ENCODE peak calls at places on chromosome 4, in nine cellular contexts. One of them, this sample, is unnamed. For H3K4me1, the result is how much of the 10 kb centered on the place peaks cover.

GRCh38 chr4:168607215-168607614 is 110.4 kb downstream of the PALLD start:
- DNase-seq in prostate gland: no peak
- DNase-seq in neural progenitor cell: no peak
- DNase-seq in CD8-positive, alpha-beta memory T cell: no peak
- DNase-seq in pancreas: no peak
- DNase-seq in left ventricle myocardium inferior: no peak
- DNase-seq in HCT116: no peak
- DNase-seq in effector memory CD4-positive, alpha-beta T cell: no peak
- DNase-seq in OCI-LY7: no peak
- DNase-seq in this sample: no peak

GRCh38 chr4:133136833-133137232 is 12.3 kb upstream of the PCDH10 start:
- DNase-seq in left ventricle myocardium inferior: no peak
- DNase-seq in pancreas: no peak
- DNase-seq in CD8-positive, alpha-beta memory T cell: no peak
- DNase-seq in neural progenitor cell: no peak
- DNase-seq in HCT116: no peak
- DNase-seq in OCI-LY7: no peak
- DNase-seq in prostate gland: no peak
- DNase-seq in effector memory CD4-positive, alpha-beta T cell: no peak
- DNase-seq in this sample: no peak

GRCh38 chr4:121711263-121712000 is 14.7 kb upstream of the ANXA5 start:
- DNase-seq in effector memory CD4-positive, alpha-beta T cell: no peak
- DNase-seq in OCI-LY7: no peak
- DNase-seq in pancreas: peak
- DNase-seq in prostate gland: peak
- DNase-seq in HCT116: peak
- DNase-seq in CD8-positive, alpha-beta memory T cell: no peak
- DNase-seq in left ventricle myocardium inferior: peak
- DNase-seq in neural progenitor cell: peak
- DNase-seq in this sample: no peak

GRCh38 chr4:174281182-174281737 is 2.2 kb downstream of the FBXO8 start:
- DNase-seq in CD8-positive, alpha-beta memory T cell: no peak
- DNase-seq in pancreas: no peak
- DNase-seq in OCI-LY7: no peak
- DNase-seq in HCT116: no peak
- DNase-seq in effector memory CD4-positive, alpha-beta T cell: no peak
- DNase-seq in prostate gland: no peak
- DNase-seq in neural progenitor cell: no peak
- DNase-seq in left ventricle myocardium inferior: no peak
- DNase-seq in this sample: no peak

GRCh38 chr4:3700223-3700622 is 66.0 kb upstream of the ADRA2C start:
- DNase-seq in neural progenitor cell: no peak
- DNase-seq in effector memory CD4-positive, alpha-beta T cell: no peak
- DNase-seq in CD8-positive, alpha-beta memory T cell: no peak
- DNase-seq in HCT116: no peak
- DNase-seq in left ventricle myocardium inferior: no peak
- DNase-seq in prostate gland: no peak
- DNase-seq in OCI-LY7: no peak
- DNase-seq in pancreas: no peak
- DNase-seq in this sample: no peak

GRCh38 chr4:124783847-124784246 is 71.3 kb upstream of the ANKRD50 start:
- DNase-seq in prostate gland: no peak
- DNase-seq in CD8-positive, alpha-beta memory T cell: no peak
- DNase-seq in neural progenitor cell: no peak
- DNase-seq in OCI-LY7: no peak
- DNase-seq in pancreas: no peak
- DNase-seq in effector memory CD4-positive, alpha-beta T cell: no peak
- DNase-seq in left ventricle myocardium inferior: no peak
- DNase-seq in HCT116: no peak
- DNase-seq in this sample: no peak

GRCh38 chr4:80043534-80043933 is 29.5 kb downstream of the ANTXR2 start:
- DNase-seq in left ventricle myocardium inferior: peak
- DNase-seq in CD8-positive, alpha-beta memory T cell: no peak
- DNase-seq in pancreas: no peak
- DNase-seq in OCI-LY7: no peak
- DNase-seq in effector memory CD4-positive, alpha-beta T cell: no peak
- DNase-seq in neural progenitor cell: no peak
- DNase-seq in prostate gland: no peak
- DNase-seq in HCT116: no peak
- DNase-seq in this sample: no peak

GRCh38 chr4:57193164-57193810 is 83.1 kb upstream of the IGFBP7 start:
- DNase-seq in left ventricle myocardium inferior: no peak
- DNase-seq in effector memory CD4-positive, alpha-beta T cell: no peak
- DNase-seq in neural progenitor cell: no peak
- DNase-seq in HCT116: no peak
- DNase-seq in CD8-positive, alpha-beta memory T cell: no peak
- DNase-seq in pancreas: no peak
- DNase-seq in OCI-LY7: no peak
- DNase-seq in prostate gland: no peak
- DNase-seq in this sample: no peak

GRCh38 chr4:176964116-176964691 is 171.5 kb upstream of the VEGFC start:
- DNase-seq in prostate gland: no peak
- DNase-seq in neural progenitor cell: no peak
- DNase-seq in CD8-positive, alpha-beta memory T cell: no peak
- DNase-seq in HCT116: peak
- DNase-seq in effector memory CD4-positive, alpha-beta T cell: no peak
- DNase-seq in OCI-LY7: peak
- DNase-seq in left ventricle myocardium inferior: no peak
- DNase-seq in pancreas: no peak
- DNase-seq in this sample: no peak

GRCh38 chr4:124658795-124659194 is 53.7 kb downstream of the ANKRD50 start:
- DNase-seq in neural progenitor cell: no peak
- DNase-seq in prostate gland: no peak
- DNase-seq in pancreas: no peak
- DNase-seq in OCI-LY7: no peak
- DNase-seq in effector memory CD4-positive, alpha-beta T cell: no peak
- DNase-seq in CD8-positive, alpha-beta memory T cell: no peak
- DNase-seq in HCT116: no peak
- DNase-seq in left ventricle myocardium inferior: no peak
- DNase-seq in this sample: no peak

GRCh38 chr4:6915041-6916005 is 5.7 kb downstream of the TBC1D14 start:
- DNase-seq in effector memory CD4-positive, alpha-beta T cell: no peak
- DNase-seq in CD8-positive, alpha-beta memory T cell: no peak
- DNase-seq in pancreas: no peak
- DNase-seq in left ventricle myocardium inferior: no peak
- DNase-seq in OCI-LY7: no peak
- DNase-seq in HCT116: no peak
- DNase-seq in prostate gland: no peak
- DNase-seq in neural progenitor cell: no peak
- DNase-seq in this sample: no peak
- H3K4me1 ChIP-seq in effector memory CD4-positive, alpha-beta T cell: half or more
- H3K4me1 ChIP-seq in CD8-positive, alpha-beta memory T cell: half or more
- H3K4me1 ChIP-seq in pancreas: under half
- H3K4me1 ChIP-seq in left ventricle myocardium inferior: half or more
- H3K4me1 ChIP-seq in OCI-LY7: under half
- H3K4me1 ChIP-seq in HCT116: under half
- H3K4me1 ChIP-seq in prostate gland: under half
- H3K4me1 ChIP-seq in neural progenitor cell: under half
- H3K4me1 ChIP-seq in this sample: half or more

GRCh38 chr4:1786544-1787362 is 6.3 kb upstream of the FGFR3 start:
- DNase-seq in left ventricle myocardium inferior: no peak
- DNase-seq in effector memory CD4-positive, alpha-beta T cell: no peak
- DNase-seq in prostate gland: no peak
- DNase-seq in HCT116: no peak
- DNase-seq in pancreas: no peak
- DNase-seq in CD8-positive, alpha-beta memory T cell: no peak
- DNase-seq in neural progenitor cell: no peak
- DNase-seq in OCI-LY7: no peak
- DNase-seq in this sample: no peak

GRCh38 chr4:1788254-1788973 is 4.7 kb upstream of the FGFR3 start:
- DNase-seq in neural progenitor cell: no peak
- DNase-seq in prostate gland: no peak
- DNase-seq in CD8-positive, alpha-beta memory T cell: no peak
- DNase-seq in left ventricle myocardium inferior: no peak
- DNase-seq in pancreas: no peak
- DNase-seq in OCI-LY7: no peak
- DNase-seq in HCT116: no peak
- DNase-seq in effector memory CD4-positive, alpha-beta T cell: no peak
- DNase-seq in this sample: no peak

GRCh38 chr4:1785592-1785991 is 7.5 kb upstream of the FGFR3 start:
- DNase-seq in HCT116: no peak
- DNase-seq in neural progenitor cell: no peak
- DNase-seq in effector memory CD4-positive, alpha-beta T cell: no peak
- DNase-seq in CD8-positive, alpha-beta memory T cell: no peak
- DNase-seq in pancreas: no peak
- DNase-seq in left ventricle myocardium inferior: no peak
- DNase-seq in prostate gland: no peak
- DNase-seq in OCI-LY7: no peak
- DNase-seq in this sample: no peak

GRCh38 chr4:1789552-1789951 is 3.5 kb upstream of the FGFR3 start:
- DNase-seq in effector memory CD4-positive, alpha-beta T cell: no peak
- DNase-seq in OCI-LY7: no peak
- DNase-seq in CD8-positive, alpha-beta memory T cell: no peak
- DNase-seq in left ventricle myocardium inferior: no peak
- DNase-seq in HCT116: no peak
- DNase-seq in pancreas: no peak
- DNase-seq in prostate gland: no peak
- DNase-seq in neural progenitor cell: no peak
- DNase-seq in this sample: no peak

DNA sequence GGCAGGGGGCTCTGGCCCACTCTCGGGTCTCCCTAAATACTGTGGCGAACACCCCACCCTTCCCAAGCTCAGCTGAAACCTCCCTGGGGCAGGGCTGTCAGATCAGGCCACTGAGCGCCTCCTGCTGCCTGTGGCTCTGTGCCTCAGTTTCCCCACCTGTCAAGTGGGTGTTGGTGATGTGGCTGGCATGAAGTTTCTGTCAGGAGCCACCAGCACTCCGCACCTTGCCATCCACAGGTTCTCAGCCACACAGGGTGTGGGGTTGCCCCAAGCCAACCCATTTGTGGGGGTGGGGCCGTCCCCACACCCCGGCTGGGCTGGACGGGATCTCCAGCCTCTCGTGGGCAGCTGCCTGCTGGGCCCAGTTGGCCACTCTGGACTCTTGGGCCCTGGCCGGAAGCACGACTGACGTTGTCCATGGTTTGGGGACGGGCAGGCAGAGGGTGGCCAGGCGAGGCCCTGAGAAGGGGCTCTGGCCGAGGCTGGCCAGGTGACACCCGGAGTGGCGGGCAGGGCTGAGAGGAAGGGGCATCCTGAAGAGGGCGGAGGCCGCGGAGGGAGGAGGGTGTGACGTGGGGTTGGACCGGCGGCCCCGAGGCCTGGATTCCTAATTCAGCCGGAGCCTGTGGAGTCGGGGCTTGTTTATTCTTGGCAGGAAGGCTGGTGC is 5.5 kb upstream of the FGFR3 start:
- DNase-seq in OCI-LY7: no peak
- DNase-seq in pancreas: no peak
- DNase-seq in prostate gland: no peak
- DNase-seq in HCT116: no peak
- DNase-seq in CD8-positive, alpha-beta memory T cell: no peak
- DNase-seq in left ventricle myocardium inferior: no peak
- DNase-seq in neural progenitor cell: no peak
- DNase-seq in effector memory CD4-positive, alpha-beta T cell: no peak
- DNase-seq in this sample: no peak
- H3K4me3 ChIP-seq in OCI-LY7: no peak
- H3K4me3 ChIP-seq in pancreas: no peak
- H3K4me3 ChIP-seq in prostate gland: no peak
- H3K4me3 ChIP-seq in HCT116: no peak
- H3K4me3 ChIP-seq in CD8-positive, alpha-beta memory T cell: no peak
- H3K4me3 ChIP-seq in left ventricle myocardium inferior: no peak
- H3K4me3 ChIP-seq in neural progenitor cell: no peak
- H3K4me3 ChIP-seq in effector memory CD4-positive, alpha-beta T cell: no peak
- H3K4me3 ChIP-seq in this sample: no peak

GRCh38 chr4:136796953-136797352 is 735.3 kb downstream of the PCDH18 start:
- DNase-seq in pancreas: no peak
- DNase-seq in neural progenitor cell: no peak
- DNase-seq in HCT116: no peak
- DNase-seq in left ventricle myocardium inferior: no peak
- DNase-seq in effector memory CD4-positive, alpha-beta T cell: no peak
- DNase-seq in prostate gland: no peak
- DNase-seq in CD8-positive, alpha-beta memory T cell: no peak
- DNase-seq in OCI-LY7: no peak
- DNase-seq in this sample: no peak

DNA sequence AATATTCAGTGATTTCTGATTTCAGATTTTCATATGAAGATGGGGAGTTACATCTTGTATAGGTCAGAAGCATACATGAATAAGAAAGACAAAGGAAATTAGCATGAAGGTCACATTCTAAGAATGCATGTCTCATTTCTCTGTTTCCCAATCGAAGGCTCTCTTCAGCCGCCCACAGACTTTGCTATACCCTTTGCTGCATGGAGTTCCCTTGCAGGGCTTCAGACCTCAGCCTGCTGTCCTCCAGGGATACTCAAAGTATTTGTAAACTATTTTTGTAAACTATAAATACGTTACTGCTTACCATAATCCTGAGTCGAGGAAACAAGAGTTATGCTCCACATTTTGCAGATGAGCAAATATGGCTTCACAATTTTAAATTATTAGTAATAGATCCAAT is 738.4 kb downstream of the PCDH18 start:
- DNase-seq in OCI-LY7: no peak
- DNase-seq in pancreas: no peak
- DNase-seq in neural progenitor cell: no peak
- DNase-seq in effector memory CD4-positive, alpha-beta T cell: no peak
- DNase-seq in HCT116: no peak
- DNase-seq in left ventricle myocardium inferior: no peak
- DNase-seq in CD8-positive, alpha-beta memory T cell: no peak
- DNase-seq in prostate gland: no peak
- DNase-seq in this sample: no peak
- H3K4me1 ChIP-seq in OCI-LY7: under half
- H3K4me1 ChIP-seq in pancreas: under half
- H3K4me1 ChIP-seq in neural progenitor cell: under half
- H3K4me1 ChIP-seq in effector memory CD4-positive, alpha-beta T cell: under half
- H3K4me1 ChIP-seq in HCT116: under half
- H3K4me1 ChIP-seq in left ventricle myocardium inferior: under half
- H3K4me1 ChIP-seq in CD8-positive, alpha-beta memory T cell: under half
- H3K4me1 ChIP-seq in prostate gland: under half
- H3K4me1 ChIP-seq in this sample: under half

GRCh38 chr4:169618986-169619385 is 1.4 kb upstream of the CLCN3 start:
- DNase-seq in HCT116: no peak
- DNase-seq in left ventricle myocardium inferior: no peak
- DNase-seq in OCI-LY7: no peak
- DNase-seq in neural progenitor cell: no peak
- DNase-seq in prostate gland: no peak
- DNase-seq in effector memory CD4-positive, alpha-beta T cell: no peak
- DNase-seq in pancreas: no peak
- DNase-seq in CD8-positive, alpha-beta memory T cell: no peak
- DNase-seq in this sample: no peak

GRCh38 chr4:169620846-169621228 is 459 bp downstream of the CLCN3 start:
- DNase-seq in effector memory CD4-positive, alpha-beta T cell: no peak
- DNase-seq in HCT116: no peak
- DNase-seq in CD8-positive, alpha-beta memory T cell: peak
- DNase-seq in neural progenitor cell: peak
- DNase-seq in prostate gland: no peak
- DNase-seq in OCI-LY7: peak
- DNase-seq in left ventricle myocardium inferior: no peak
- DNase-seq in pancreas: peak
- DNase-seq in this sample: no peak

GRCh38 chr4:169618286-169618685 is 2.1 kb upstream of the CLCN3 start:
- DNase-seq in pancreas: no peak
- DNase-seq in left ventricle myocardium inferior: no peak
- DNase-seq in effector memory CD4-positive, alpha-beta T cell: no peak
- DNase-seq in CD8-positive, alpha-beta memory T cell: no peak
- DNase-seq in prostate gland: no peak
- DNase-seq in OCI-LY7: no peak
- DNase-seq in neural progenitor cell: no peak
- DNase-seq in HCT116: no peak
- DNase-seq in this sample: peak

GRCh38 chr4:169619958-169620845 is at the start of gene CLCN3:
- DNase-seq in prostate gland: peak
- DNase-seq in HCT116: peak
- DNase-seq in OCI-LY7: peak
- DNase-seq in pancreas: peak
- DNase-seq in CD8-positive, alpha-beta memory T cell: peak
- DNase-seq in neural progenitor cell: peak
- DNase-seq in left ventricle myocardium inferior: peak
- DNase-seq in effector memory CD4-positive, alpha-beta T cell: peak
- DNase-seq in this sample: peak

GRCh38 chr4:169619518-169619957 is 840 bp upstream of the CLCN3 start:
- DNase-seq in pancreas: peak
- DNase-seq in left ventricle myocardium inferior: no peak
- DNase-seq in OCI-LY7: peak
- DNase-seq in neural progenitor cell: peak
- DNase-seq in prostate gland: peak
- DNase-seq in HCT116: peak
- DNase-seq in effector memory CD4-positive, alpha-beta T cell: peak
- DNase-seq in CD8-positive, alpha-beta memory T cell: peak
- DNase-seq in this sample: no peak
- H3K4me3 ChIP-seq in pancreas: peak
- H3K4me3 ChIP-seq in left ventricle myocardium inferior: peak
- H3K4me3 ChIP-seq in OCI-LY7: peak
- H3K4me3 ChIP-seq in neural progenitor cell: peak
- H3K4me3 ChIP-seq in prostate gland: peak
- H3K4me3 ChIP-seq in HCT116: peak
- H3K4me3 ChIP-seq in effector memory CD4-positive, alpha-beta T cell: peak
- H3K4me3 ChIP-seq in CD8-positive, alpha-beta memory T cell: peak
- H3K4me3 ChIP-seq in this sample: peak

This sample was measured in naive thymus-derived CD4-positive, alpha-beta T cell.